ENCODE peak calls at places on chromosomes 13 and 19, in nine cellular contexts. F, V, J, S, P, Z, H, I and K are unnamed samples. For H3K4me1, the result is how much of the 10 kb centered on the place peaks cover.

GRCh38 chr19:42386974-42387707 is 3.0 kb downstream of the CNFN start:
- DNase-seq in F (peak), V (no peak), J (peak), S (peak), P (no peak), Z (peak), H (no peak), I (peak), K (peak)

GRCh38 chr13:90890435-90890834 is 457.1 kb upstream of the MIR17HG start:
- DNase-seq in F (no peak), V (no peak), J (no peak), S (no peak), P (no peak), Z (no peak), H (no peak), I (no peak), K (no peak)

GRCh38 chr19:52307275-52307674 is 10.3 kb downstream of the ZNF480 start:
- DNase-seq in F (no peak), V (no peak), J (no peak), S (peak), P (no peak), Z (peak), H (no peak), I (no peak), K (no peak)

GRCh38 chr13:59463023-59463422 is 700.7 kb downstream of the DIAPH3 start:
- DNase-seq in F (no peak), V (no peak), J (no peak), S (no peak), P (no peak), Z (no peak), H (no peak), I (no peak), K (peak)

GRCh38 chr13:112734696-112735547 is 45.1 kb downstream of the ATP11A start:
- DNase-seq in F (no peak), V (peak), J (no peak), S (no peak), P (no peak), Z (no peak), H (no peak), I (no peak), K (no peak)

GRCh38 chr13:51539887-51540286 is 44.4 kb upstream of the WDFY2 start:
- DNase-seq in F (no peak), V (no peak), J (no peak), S (peak), P (no peak), Z (no peak), H (no peak), I (no peak), K (no peak)

GRCh38 chr13:111857336-111857735 is 209.6 kb upstream of the SOX1 start:
- DNase-seq in F (no peak), V (no peak), J (no peak), S (no peak), P (no peak), Z (no peak), H (no peak), I (no peak), K (no peak)

GRCh38 chr13:42525035-42525504 is 48.9 kb upstream of the TNFSF11 start:
- DNase-seq in F (no peak), V (no peak), J (no peak), S (peak), P (no peak), Z (no peak), H (no peak), I (no peak), K (no peak)

GRCh38 chr19:44694184-44694579 is 4.8 kb upstream of the CEACAM16 start:
- DNase-seq in F (no peak), V (no peak), J (no peak), S (peak), P (no peak), Z (no peak), H (no peak), I (no peak), K (no peak)

DNA sequence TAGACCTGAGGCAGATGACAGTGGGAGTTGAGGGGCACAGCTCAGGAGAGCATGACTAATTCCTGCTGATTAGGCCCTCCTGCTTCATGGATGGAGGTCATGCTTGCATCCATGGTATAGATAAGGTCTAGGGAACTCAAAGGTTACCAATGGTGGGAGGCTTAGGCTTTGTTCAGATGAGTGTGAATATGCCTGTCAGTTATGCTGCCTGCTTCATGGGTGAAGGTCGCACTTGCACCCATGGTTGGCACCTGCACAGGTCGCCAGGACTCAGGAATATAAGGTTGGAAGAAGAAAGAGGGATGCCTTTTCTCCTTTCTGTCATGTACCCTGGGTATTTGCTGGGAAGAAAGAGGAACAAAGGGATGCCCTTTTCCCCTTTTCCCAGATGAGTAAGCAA is 53.4 kb upstream of the GJB6 start:
- DNase-seq in F (no peak), V (no peak), J (no peak), S (no peak), P (no peak), Z (no peak), H (no peak), I (no peak), K (no peak)
- H3K4me1 ChIP-seq in F (under half), V (under half), J (under half), S (under half), P (under half), Z (under half), H (under half), I (under half), K (under half)

DNA sequence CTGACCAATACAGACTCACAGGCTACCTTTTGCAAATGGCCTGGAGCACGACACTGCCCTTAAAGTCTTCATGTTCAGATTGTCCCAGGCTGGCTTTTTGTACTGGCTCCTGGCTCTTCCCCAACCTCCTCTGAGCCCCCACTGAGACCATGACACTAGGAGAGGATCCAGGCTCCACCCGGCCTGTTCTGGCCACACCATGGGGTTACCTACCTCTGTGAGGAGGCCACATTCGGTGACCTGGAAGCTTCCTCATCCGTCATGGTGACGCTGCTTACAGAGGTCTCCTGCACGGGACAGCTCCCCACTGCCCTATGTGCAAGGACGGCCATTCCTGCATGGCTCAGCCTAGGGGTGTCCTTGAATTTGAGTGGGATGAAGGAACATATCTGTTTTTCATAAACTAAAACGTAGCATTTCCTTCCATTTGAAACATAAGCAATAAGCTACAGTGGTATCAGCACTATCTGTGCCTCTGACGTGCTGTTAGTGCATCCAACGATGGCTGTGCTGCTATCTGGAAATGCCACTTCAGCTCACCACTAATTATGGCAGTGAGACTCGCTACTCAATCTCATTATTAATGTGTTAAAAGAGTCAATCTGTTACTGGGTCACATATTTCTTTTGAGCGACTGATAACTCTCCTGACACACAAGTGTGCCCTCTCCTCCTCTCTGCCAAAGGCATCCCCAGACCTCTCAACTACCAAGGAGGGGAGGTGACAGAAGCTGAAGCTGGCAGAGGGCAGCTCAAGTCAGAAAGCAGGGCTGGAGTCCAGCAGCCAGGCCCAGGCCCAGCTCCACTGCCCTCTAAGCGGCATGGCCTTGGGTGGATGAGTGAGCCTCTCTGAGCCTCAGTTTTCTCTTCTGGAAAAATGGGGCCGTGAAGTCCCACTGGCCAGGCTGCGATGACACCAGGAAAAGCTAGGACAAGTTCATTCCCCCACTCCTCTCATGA is 29.6 kb downstream of the ELL start:
- DNase-seq in F (peak), V (no peak), J (no peak), S (no peak), P (no peak), Z (no peak), H (no peak), I (no peak), K (no peak)
- H3K4me1 ChIP-seq in F (half or more), V (under half), J (under half), S (under half), P (under half), Z (under half), H (half or more), I (under half), K (under half)

GRCh38 chr19:3064011-3064330 is 1.7 kb upstream of the TLE5 start:
- DNase-seq in F (no peak), V (no peak), J (no peak), S (no peak), P (no peak), Z (no peak), H (no peak), I (no peak), K (no peak)

GRCh38 chr19:3068071-3068470 is 5.8 kb upstream of the TLE5 start:
- DNase-seq in F (peak), V (no peak), J (no peak), S (no peak), P (no peak), Z (no peak), H (peak), I (no peak), K (peak)

GRCh38 chr19:3067549-3067948 is 5.3 kb upstream of the TLE5 start:
- DNase-seq in F (no peak), V (no peak), J (no peak), S (no peak), P (no peak), Z (no peak), H (peak), I (no peak), K (no peak)

GRCh38 chr19:3066482-3067049 is 4.3 kb upstream of the TLE5 start:
- DNase-seq in F (no peak), V (no peak), J (no peak), S (no peak), P (no peak), Z (no peak), H (no peak), I (no peak), K (no peak)

GRCh38 chr19:3065675-3066357 is 3.5 kb upstream of the TLE5 start:
- DNase-seq in F (no peak), V (no peak), J (peak), S (no peak), P (no peak), Z (no peak), H (no peak), I (no peak), K (no peak)
- H3K4me1 ChIP-seq in F (under half), V (under half), J (under half), S (under half), P (under half), Z (under half), H (under half), I (under half), K (under half)

GRCh38 chr19:7701654-7702457 is at the start of gene FCER2:
- DNase-seq in F (no peak), V (no peak), J (no peak), S (no peak), P (no peak), Z (no peak), H (no peak), I (no peak), K (no peak)
- H3K4me1 ChIP-seq in F (under half), V (under half), J (under half), S (under half), P (under half), Z (under half), H (under half), I (under half), K (under half)

GRCh38 chr19:2045501-2046045 is 5.5 kb downstream of the MKNK2 start:
- DNase-seq in F (peak), V (peak), J (no peak), S (no peak), P (no peak), Z (no peak), H (no peak), I (peak), K (no peak)

GRCh38 chr19:2043269-2043641 is 7.8 kb downstream of the MKNK2 start:
- DNase-seq in F (peak), V (peak), J (no peak), S (no peak), P (no peak), Z (no peak), H (no peak), I (peak), K (no peak)

GRCh38 chr19:2043864-2044708 is 7.0 kb downstream of the MKNK2 start:
- DNase-seq in F (peak), V (no peak), J (no peak), S (no peak), P (no peak), Z (peak), H (no peak), I (no peak), K (no peak)

GRCh38 chr19:2046046-2046907 is 4.8 kb downstream of the MKNK2 start:
- DNase-seq in F (peak), V (peak), J (no peak), S (no peak), P (no peak), Z (peak), H (no peak), I (peak), K (no peak)

DNA sequence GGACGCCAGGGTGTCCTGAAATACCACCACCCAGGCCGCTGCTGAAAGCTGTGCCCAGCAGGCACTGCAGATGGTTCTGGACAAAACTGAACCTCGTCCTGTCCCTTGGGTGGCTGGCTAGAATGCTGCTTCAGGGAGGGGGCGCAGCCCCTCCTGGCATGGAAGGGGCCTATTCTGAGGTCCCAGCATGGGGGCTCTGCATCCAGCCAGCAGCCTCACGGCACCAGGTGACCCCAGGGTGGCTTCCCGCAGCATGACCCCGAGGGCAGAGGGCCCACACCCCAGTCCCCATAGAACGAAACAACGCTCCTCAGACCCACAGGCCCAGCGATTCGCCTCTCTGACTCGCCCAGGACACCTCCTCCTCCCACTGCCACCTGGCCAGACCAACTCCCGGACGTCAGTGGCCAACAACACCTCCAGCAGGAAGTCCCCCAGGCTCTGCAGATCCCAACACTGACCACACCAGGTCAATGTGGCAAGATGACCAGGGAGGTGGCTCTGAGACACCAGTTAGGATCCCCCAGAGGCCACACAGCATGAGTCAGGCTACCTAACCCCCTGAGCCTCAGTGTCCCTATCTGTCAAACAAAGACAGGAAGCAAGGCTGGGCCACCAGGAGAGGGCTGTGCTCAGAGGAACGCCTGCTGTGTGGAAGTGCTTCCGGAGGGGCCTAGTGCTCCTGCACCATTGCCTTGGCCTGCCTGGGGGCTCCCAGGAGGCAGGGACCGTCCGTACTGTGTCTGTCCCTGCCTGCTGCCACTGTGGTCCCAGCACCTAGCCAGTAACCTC is 6.1 kb downstream of the MKNK2 start:
- DNase-seq in F (peak), V (no peak), J (no peak), S (no peak), P (no peak), Z (peak), H (no peak), I (no peak), K (no peak)
- H3K4me1 ChIP-seq in F (half or more), V (under half), J (under half), S (under half), P (half or more), Z (under half), H (half or more), I (half or more), K (under half)